ENCODE peak calls at places on chromosomes 16 and 17, in four cellular contexts. P, R, K and U are unnamed samples.

GRCh38 chr17:36653374-36653773 is 52.0 kb downstream of the MRM1 start:
- DNase-seq in P (no peak), R (no peak), K (no peak), U (no peak)

GRCh38 chr16:81070979-81071378 is 6.1 kb downstream of the C16orf46 start:
- DNase-seq in R (no peak), P (no peak), K (no peak), U (no peak)

GRCh38 chr16:6446370-6446769 is 886.3 kb upstream of the RBFOX1 start:
- DNase-seq in K (no peak), P (no peak), R (no peak), U (no peak)

GRCh38 chr17:56528636-56529170 is 64.8 kb upstream of the NOG start:
- DNase-seq in K (no peak), R (no peak), P (no peak), U (no peak)

GRCh38 chr17:4310349-4311060 is 46.7 kb upstream of the ANKFY1 start:
- DNase-seq in K (no peak), P (peak; percentile 75), R (no peak), U (no peak)

GRCh38 chr16:22232277-22233049 is 26.4 kb downstream of the EEF2K start:
- DNase-seq in P (peak; percentile 15), K (no peak), R (no peak), U (no peak)

GRCh38 chr17:57419940-57420522 is 163.7 kb downstream of the MSI2 start:
- DNase-seq in P (no peak), R (no peak), K (no peak), U (no peak)

GRCh38 chr17:68600881-68601564 is at the start of gene FAM20A:
- DNase-seq in P (peak; percentile 74), K (no peak), R (peak; percentile 90), U (no peak)

GRCh38 chr17:27489045-27489715 is 32.9 kb downstream of the KSR1 start:
- DNase-seq in K (peak; percentile 91), P (no peak), R (peak; percentile 70), U (no peak)

GRCh38 chr16:53281280-53281679 is 153.0 kb upstream of the RBL2 start:
- DNase-seq in R (no peak), K (no peak), P (no peak), U (no peak)

GRCh38 chr17:19370493-19370960 is 7.8 kb upstream of the MAPK7 start:
- DNase-seq in P (no peak), R (peak; percentile 46), K (peak; percentile 28), U (no peak)

DNA sequence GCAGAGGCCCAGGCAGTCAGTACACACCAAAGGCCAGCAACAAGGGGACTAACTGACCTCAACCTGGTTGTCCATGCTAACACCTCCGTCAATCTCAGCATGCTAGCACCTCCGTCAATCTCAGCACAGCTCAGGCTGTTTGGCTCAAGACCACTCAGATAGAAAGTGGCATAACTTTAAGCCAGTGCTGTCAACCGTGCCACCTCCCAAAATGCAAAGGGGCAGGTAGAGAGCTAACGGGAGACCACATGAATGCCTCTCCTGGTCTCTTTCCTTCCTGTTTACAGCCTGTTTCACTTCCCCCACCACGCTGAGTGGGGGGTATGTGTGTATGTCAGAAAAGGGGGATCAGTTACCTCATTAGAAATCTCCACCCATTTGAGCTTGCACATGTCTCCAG is 3.3 kb downstream of the UBTF start:
- DNase-seq in R (no peak), P (no peak), K (no peak), U (peak; percentile 64)
- H3K36me3 ChIP-seq in R (peaks cover 49% of the 10 kb centered on the region), P (peaks cover 47% of the 10 kb centered on the region), K (peaks cover 61% of the 10 kb centered on the region), U (peaks cover 34% of the 10 kb centered on the region)

GRCh38 chr16:4110065-4110464 is 6.2 kb downstream of the ADCY9 start:
- DNase-seq in R (no peak), P (no peak), K (no peak), U (no peak)
- H3K4me3 ChIP-seq in R (no peak overlapping the region), P (no peak overlapping the region), K (no peak overlapping the region), U (no peak overlapping the region)

GRCh38 chr17:42180922-42181850 is at the start of gene KCNH4:
- DNase-seq in K (peak; percentile 73), P (peak; percentile 80), R (peak; percentile 91), U (peak; percentile 85)
- H3K4me1 ChIP-seq in K (peaks cover 28% of the 10 kb centered on the region), P (peaks cover 16% of the 10 kb centered on the region), R (peaks cover 4% of the 10 kb centered on the region), U (peaks cover 54% of the 10 kb centered on the region)

GRCh38 chr17:17175340-17175739 is 30.8 kb downstream of the PLD6 start:
- DNase-seq in K (no peak), R (no peak), P (no peak), U (no peak)
- H3K36me3 ChIP-seq in K (peaks cover 100% of the 10 kb centered on the region), R (peaks cover 62% of the 10 kb centered on the region), P (peaks cover 57% of the 10 kb centered on the region), U (peaks cover 45% of the 10 kb centered on the region)

DNA sequence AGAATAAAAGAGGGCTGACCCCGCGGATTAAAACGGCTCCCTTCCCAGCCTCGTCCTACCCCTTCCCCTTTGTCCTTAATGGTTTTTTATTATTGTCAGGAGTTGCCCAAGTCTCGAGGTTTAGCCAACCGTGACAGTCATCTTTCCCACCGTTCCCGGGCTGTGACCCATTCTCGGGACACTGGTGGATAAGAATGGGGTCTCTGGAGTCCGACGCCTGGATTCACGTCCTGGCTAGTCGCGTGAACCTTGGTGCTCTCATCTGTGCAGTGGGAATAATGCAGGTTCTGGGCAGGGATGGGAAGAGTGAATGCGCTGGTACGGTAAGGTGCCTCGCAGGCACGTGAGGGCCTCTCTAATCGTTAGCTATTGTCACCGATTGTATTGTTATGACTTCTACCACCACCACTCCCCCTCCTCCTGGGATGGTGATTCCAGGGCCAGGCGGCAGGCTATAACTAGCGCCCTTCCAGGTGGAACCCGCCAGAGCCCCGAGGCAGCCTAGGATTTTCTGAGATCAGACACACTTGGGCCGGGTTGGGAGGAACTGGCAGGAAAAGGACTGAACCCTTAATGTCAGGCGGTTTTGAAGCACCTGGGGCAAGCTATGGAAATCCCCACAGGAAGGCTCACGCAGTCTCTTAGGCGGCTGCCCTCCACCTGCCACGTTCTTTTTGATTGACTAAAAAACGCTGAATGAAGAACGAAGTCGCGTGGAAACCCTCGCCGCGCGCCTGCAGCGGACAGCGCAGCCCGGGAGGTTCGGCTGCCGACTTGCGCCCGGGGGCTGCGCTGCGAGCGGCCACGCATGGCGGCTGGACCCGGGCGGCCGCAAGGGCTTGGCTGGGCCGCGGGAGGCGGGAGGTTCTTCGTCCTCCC is 2.7 kb downstream of the HS3ST3B1 start:
- DNase-seq in K (no peak), R (peak; percentile 84), P (no peak), U (peak; percentile 44)
- H3K4me3 ChIP-seq in K (no peak overlapping the region), R (peak overlapping the region; percentile 92), P (no peak overlapping the region), U (peak overlapping the region; percentile 93)

GRCh38 chr17:50685691-50686493 is 21.8 kb downstream of the ANKRD40 start:
- DNase-seq in P (no peak), K (no peak), R (no peak), U (no peak)

GRCh38 chr17:50683434-50684287 is 24.1 kb downstream of the ANKRD40 start:
- DNase-seq in K (no peak), P (no peak), R (no peak), U (no peak)

GRCh38 chr17:50685334-50685665 is 22.4 kb downstream of the ANKRD40 start:
- DNase-seq in K (no peak), R (no peak), P (no peak), U (no peak)

GRCh38 chr17:50684288-50684611 is 23.5 kb downstream of the ANKRD40 start:
- DNase-seq in R (no peak), P (no peak), K (no peak), U (no peak)

GRCh38 chr17:50684612-50685333 is 22.9 kb downstream of the ANKRD40 start:
- DNase-seq in R (peak; percentile 79), K (no peak), P (no peak), U (no peak)
- H3K4me1 ChIP-seq in R (peaks cover 8% of the 10 kb centered on the region), K (peaks cover 26% of the 10 kb centered on the region), P (peaks cover 5% of the 10 kb centered on the region), U (no peaks in the 10 kb centered on the region)

GRCh38 chr16:84052071-84052622 is 9.6 kb upstream of the SLC38A8 start:
- DNase-seq in P (no peak), K (no peak), R (peak; percentile 35), U (no peak)
- H3K36me3 ChIP-seq in P (peaks cover 20% of the 10 kb centered on the region), K (peaks cover 88% of the 10 kb centered on the region), R (peaks cover 41% of the 10 kb centered on the region), U (peaks cover 66% of the 10 kb centered on the region)

GRCh38 chr17:82037889-82038195 is 345 bp upstream of the DCXR start:
- DNase-seq in P (no peak), K (no peak), R (no peak), U (no peak)
- H3K4me3 ChIP-seq in P (peak overlapping the region; percentile 84), K (peak overlapping the region; percentile 97), R (peak overlapping the region; percentile 86), U (peak overlapping the region; percentile 78)

GRCh38 chr17:77424585-77425344 is 284.0 kb downstream of the SEC14L1 start:
- DNase-seq in P (no peak), K (peak; percentile 89), R (peak; percentile 76), U (no peak)
- H3K4me1 ChIP-seq in P (no peaks in the 10 kb centered on the region), K (peaks cover 100% of the 10 kb centered on the region), R (peaks cover 27% of the 10 kb centered on the region), U (peaks cover 71% of the 10 kb centered on the region)

GRCh38 chr16:28098171-28098958 is 34.9 kb upstream of the GSG1L start:
- DNase-seq in R (no peak), K (no peak), P (no peak), U (no peak)
- H3K36me3 ChIP-seq in R (peaks cover 50% of the 10 kb centered on the region), K (peaks cover 75% of the 10 kb centered on the region), P (peaks cover 64% of the 10 kb centered on the region), U (peaks cover 65% of the 10 kb centered on the region)